ENCODE peak calls at places on chromosomes 12 and 14, in five cellular contexts. One of them, this sample, is unnamed.
A peak's percentile ranks its signal among the peaks of the same experiment; 100 is the strongest.

GRCh38 chr14:88553886-88554457 is 835 bp downstream of the PTPN21 start:
- DNase-seq in CD8-positive, alpha-beta memory T cell: no peak
- DNase-seq in left colon: no peak
- DNase-seq in fibroblast of the conjunctiva: no peak
- DNase-seq in Daoy: no peak
- DNase-seq in this sample: no peak

GRCh38 chr12:49626169-49626835 is 2.9 kb downstream of the PRPF40B start:
- DNase-seq in CD8-positive, alpha-beta memory T cell: no peak
- DNase-seq in left colon: no peak
- DNase-seq in fibroblast of the conjunctiva: no peak
- DNase-seq in Daoy: peak; percentile 40
- DNase-seq in this sample: no peak

GRCh38 chr14:52885230-52885629 is 65.6 kb downstream of the FERMT2 start:
- DNase-seq in CD8-positive, alpha-beta memory T cell: no peak
- DNase-seq in left colon: no peak
- DNase-seq in fibroblast of the conjunctiva: peak; percentile 17
- DNase-seq in Daoy: no peak
- DNase-seq in this sample: no peak

GRCh38 chr12:15336772-15337553 is 14.7 kb downstream of the PTPRO start:
- DNase-seq in CD8-positive, alpha-beta memory T cell: no peak
- DNase-seq in left colon: no peak
- DNase-seq in fibroblast of the conjunctiva: peak; percentile 2
- DNase-seq in Daoy: peak; percentile 54
- DNase-seq in this sample: no peak

GRCh38 chr14:96267336-96267735 is 11.3 kb downstream of the BDKRB1 start:
- DNase-seq in CD8-positive, alpha-beta memory T cell: no peak
- DNase-seq in left colon: no peak
- DNase-seq in fibroblast of the conjunctiva: peak; percentile 86
- DNase-seq in Daoy: peak; percentile 75
- DNase-seq in this sample: peak; percentile 55

GRCh38 chr14:79334272-79334671 is 877.0 kb downstream of the DIO2 start:
- DNase-seq in CD8-positive, alpha-beta memory T cell: no peak
- DNase-seq in left colon: no peak
- DNase-seq in fibroblast of the conjunctiva: no peak
- DNase-seq in Daoy: no peak
- DNase-seq in this sample: no peak

GRCh38 chr14:77044776-77045569 is 16.5 kb upstream of the IRF2BPL start:
- DNase-seq in CD8-positive, alpha-beta memory T cell: no peak
- DNase-seq in left colon: no peak
- DNase-seq in fibroblast of the conjunctiva: no peak
- DNase-seq in Daoy: no peak
- DNase-seq in this sample: no peak

GRCh38 chr12:116910280-116910644 is 488 bp upstream of the FBXW8 start:
- DNase-seq in CD8-positive, alpha-beta memory T cell: no peak
- DNase-seq in left colon: no peak
- DNase-seq in fibroblast of the conjunctiva: no peak
- DNase-seq in Daoy: no peak
- DNase-seq in this sample: no peak

GRCh38 chr12:7162691-7163114 is 26.8 kb upstream of the PEX5 start:
- DNase-seq in CD8-positive, alpha-beta memory T cell: no peak
- DNase-seq in left colon: peak; percentile 42
- DNase-seq in fibroblast of the conjunctiva: no peak
- DNase-seq in Daoy: no peak
- DNase-seq in this sample: no peak

GRCh38 chr14:36069535-36069900 is 107.0 kb downstream of the PTCSC3 start:
- DNase-seq in CD8-positive, alpha-beta memory T cell: no peak
- DNase-seq in left colon: peak; percentile 12
- DNase-seq in fibroblast of the conjunctiva: peak; percentile 23
- DNase-seq in Daoy: peak; percentile 70
- DNase-seq in this sample: no peak

This sample was measured in smooth muscle cell of the brain vasculature.